ENCODE peak calls at places on chromosomes 3 and 15, in ten cellular contexts. M, Z, O, F, R, C, Q, E, D and H are unnamed samples.

GRCh38 chr15:38145671-38146111 is 106.9 kb upstream of the SPRED1 start:
- DNase-seq in E (no peak), Z (no peak), D (no peak), Q (no peak), F (peak; percentile 61), O (no peak), M (no peak), R (no peak), C (no peak), H (peak; percentile 39)

GRCh38 chr3:94429517-94429916 is 366.7 kb downstream of the NSUN3 start:
- DNase-seq in M (no peak), Q (no peak), O (no peak), F (no peak), D (no peak), Z (no peak), C (no peak), E (no peak), R (no peak), H (no peak)

GRCh38 chr15:45393851-45394250 is 15.5 kb upstream of the GATM start:
- DNase-seq in O (no peak), F (no peak), Z (no peak), Q (no peak), E (peak; percentile 53), M (no peak), C (peak; percentile 39), R (no peak), D (no peak), H (no peak)

GRCh38 chr3:113263020-113263419 is 51.7 kb downstream of the BOC start:
- DNase-seq in F (peak; percentile 3), O (no peak), R (no peak), Z (no peak), E (no peak), C (no peak), D (no peak), M (no peak), Q (no peak), H (no peak)

GRCh38 chr3:56005196-56005805 is 463.0 kb downstream of the ERC2 start:
- DNase-seq in C (no peak), Q (no peak), Z (peak; percentile 57), D (no peak), M (no peak), O (peak; percentile 69), E (no peak), R (no peak), F (no peak), H (no peak)

GRCh38 chr3:100159564-100160153 is 45.4 kb upstream of the FILIP1L start:
- DNase-seq in Z (peak; percentile 22), M (no peak), E (no peak), Q (no peak), R (no peak), F (no peak), D (no peak), O (peak; percentile 86), C (no peak), H (no peak)

GRCh38 chr3:4343258-4343657 is 40.1 kb downstream of the SETMAR start:
- DNase-seq in Z (peak; percentile 32), C (no peak), D (no peak), Q (no peak), R (no peak), F (no peak), M (no peak), O (peak; percentile 90), E (no peak), H (no peak)

GRCh38 chr3:184574552-184575430 is 13.2 kb downstream of the EPHB3 start:
- DNase-seq in F (no peak), O (no peak), E (no peak), Q (no peak), D (no peak), M (no peak), C (peak; percentile 82), Z (no peak), R (no peak), H (no peak)

GRCh38 chr3:72995337-72995736 is 1.3 kb upstream of the PPP4R2 start:
- DNase-seq in R (no peak), M (no peak), C (no peak), Q (no peak), O (no peak), D (peak; percentile 18), E (peak; percentile 16), F (no peak), Z (no peak), H (no peak)

GRCh38 chr3:72991522-72991921 is 5.1 kb upstream of the PPP4R2 start:
- DNase-seq in O (no peak), D (no peak), F (no peak), Z (no peak), C (no peak), Q (no peak), E (no peak), M (no peak), R (no peak), H (no peak)

GRCh38 chr3:72990701-72991395 is 5.8 kb upstream of the PPP4R2 start:
- DNase-seq in Q (no peak), O (no peak), E (no peak), Z (no peak), C (no peak), R (no peak), M (no peak), D (no peak), F (no peak), H (no peak)

GRCh38 chr3:72996121-72996472 is 514 bp upstream of the PPP4R2 start:
- DNase-seq in R (peak; percentile 87), O (no peak), Q (no peak), D (peak; percentile 22), F (peak; percentile 77), M (no peak), C (no peak), Z (no peak), E (peak; percentile 24), H (peak; percentile 25)

GRCh38 chr3:72993391-72993790 is 3.2 kb upstream of the PPP4R2 start:
- DNase-seq in Q (no peak), O (no peak), C (no peak), Z (no peak), E (no peak), D (no peak), M (no peak), R (no peak), F (no peak), H (no peak)
- TF ChIP-seq CTCF in Q (no peak), O (no peak), C (no peak), Z (no peak), E (no peak), D (no peak), M (no peak), R (no peak), F (no peak), H (no peak)

GRCh38 chr3:50212971-50213370 is 7.9 kb downstream of the SLC38A3 start:
- DNase-seq in E (no peak), D (no peak), F (no peak), O (no peak), R (no peak), Z (no peak), Q (no peak), M (no peak), C (no peak), H (no peak)

GRCh38 chr3:50210510-50211367 is 5.7 kb downstream of the SLC38A3 start:
- DNase-seq in E (peak; percentile 54), Q (no peak), Z (no peak), R (no peak), F (no peak), O (no peak), D (no peak), C (peak; percentile 42), M (peak; percentile 64), H (no peak)

GRCh38 chr3:50211930-50212329 is 6.9 kb downstream of the SLC38A3 start:
- DNase-seq in E (no peak), C (no peak), R (no peak), F (no peak), O (peak; percentile 8), Q (no peak), Z (no peak), D (no peak), M (no peak), H (no peak)

GRCh38 chr3:50213383-50213782 is 8.3 kb downstream of the SLC38A3 start:
- DNase-seq in Q (no peak), O (no peak), Z (no peak), E (peak; percentile 54), C (no peak), D (no peak), R (no peak), M (no peak), F (no peak), H (no peak)

DNA sequence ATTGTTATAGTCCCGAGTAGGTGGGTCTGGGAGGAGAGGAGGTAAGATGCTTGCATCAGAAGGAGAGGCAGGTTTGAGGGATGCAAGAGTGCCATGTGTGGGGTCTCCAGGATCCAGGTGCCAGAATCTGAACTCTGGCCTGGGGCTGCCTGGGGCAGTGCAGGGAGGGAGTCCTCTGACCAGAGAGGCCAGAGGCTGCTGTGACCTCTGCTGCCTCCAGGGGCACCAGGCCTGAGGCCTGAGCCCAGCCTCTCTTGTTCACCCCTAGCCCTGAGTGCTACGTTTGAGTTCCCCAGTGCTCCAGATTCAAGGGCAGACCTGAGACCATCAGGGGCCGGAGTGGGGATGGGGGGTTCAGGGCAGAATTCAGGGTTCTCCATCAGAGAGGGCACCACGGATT is 7.4 kb downstream of the SLC38A3 start:
- DNase-seq in O (no peak), Q (no peak), C (peak; percentile 50), R (no peak), M (no peak), D (no peak), Z (no peak), F (no peak), E (no peak), H (no peak)
- TF ChIP-seq CTCF in O (no peak), Q (no peak), C (peak; percentile 12), R (no peak), M (peak; percentile 30), D (no peak), Z (no peak), F (no peak), E (no peak), H (no peak)

GRCh38 chr15:43185161-43186002 is at the start of gene CCNDBP1:
- DNase-seq in E (peak; percentile 96), D (peak; percentile 90), O (peak; percentile 64), Q (peak; percentile 95), M (peak; percentile 86), Z (no peak), C (peak; percentile 99), F (peak; percentile 99), R (peak; percentile 100), H (peak; percentile 98)
- TF ChIP-seq CTCF in E (no peak), D (peak; percentile 37), O (peak; percentile 17), Q (peak; percentile 51), M (peak; percentile 62), Z (peak; percentile 43), C (no peak), F (peak; percentile 8), R (no peak), H (peak; percentile 56)

GRCh38 chr3:133694288-133695268 is 32.8 kb upstream of the TOPBP1 start:
- DNase-seq in F (no peak), O (no peak), Q (no peak), R (no peak), C (no peak), M (no peak), D (no peak), Z (no peak), E (no peak), H (no peak)

GRCh38 chr3:133695772-133696171 is 34.0 kb upstream of the TOPBP1 start:
- DNase-seq in Z (no peak), O (no peak), F (no peak), C (no peak), D (no peak), R (no peak), M (no peak), Q (no peak), E (no peak), H (no peak)

GRCh38 chr3:133693821-133694220 is 32.1 kb upstream of the TOPBP1 start:
- DNase-seq in E (no peak), R (no peak), Z (no peak), O (no peak), M (no peak), C (no peak), Q (no peak), F (no peak), D (no peak), H (no peak)

DNA sequence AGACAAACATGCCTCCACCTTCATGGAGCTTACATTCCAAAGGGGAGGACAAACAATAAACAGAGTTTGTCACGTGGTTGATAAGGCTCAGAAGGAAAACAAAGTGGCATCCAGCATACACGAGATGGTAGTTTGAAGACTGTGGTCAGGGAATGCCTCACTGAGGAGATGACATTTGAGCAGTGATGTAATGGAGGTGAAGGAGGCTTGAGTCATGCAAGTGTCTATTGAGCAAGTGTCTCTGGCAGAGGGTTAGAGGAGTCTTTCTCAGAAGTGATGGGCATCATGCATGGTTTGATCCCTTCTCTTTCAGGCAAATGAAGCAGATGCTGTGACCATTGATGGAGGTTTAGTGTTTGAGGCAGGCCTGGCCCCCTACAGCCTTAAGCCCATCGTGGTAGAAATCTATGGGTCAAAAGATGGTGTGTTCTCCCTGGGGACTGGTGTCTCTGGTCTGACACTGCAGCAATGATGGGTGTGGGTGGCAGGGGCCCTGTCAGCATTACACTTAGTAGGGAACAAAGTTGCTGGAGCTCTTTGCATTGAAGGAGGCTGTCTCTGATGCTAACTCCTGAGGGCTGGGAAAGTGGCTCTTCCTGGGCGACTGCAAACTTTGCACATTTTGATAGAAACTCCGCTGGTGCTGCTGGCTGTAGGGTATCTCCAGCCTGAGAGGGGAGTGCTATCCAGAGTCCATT is 29.8 kb upstream of the TOPBP1 start:
- DNase-seq in O (no peak), Q (no peak), D (no peak), C (no peak), M (no peak), Z (no peak), R (no peak), E (no peak), F (no peak), H (no peak)
- TF ChIP-seq CTCF in O (no peak), Q (no peak), D (no peak), C (no peak), M (no peak), Z (no peak), R (no peak), E (no peak), F (no peak), H (no peak)